ENCODE peak calls at places on chromosomes 1 and 21, in eight cellular contexts. One of them, this sample, is unnamed.

GRCh38 chr21:45747802-45748445 is 104.4 kb downstream of the PCBP3 start:
- DNase-seq in SJSA1: peak
- DNase-seq in brain microvascular endothelial cell: no peak
- DNase-seq in SK-N-SH: peak
- DNase-seq in left lung: no peak
- DNase-seq in Panc1: no peak
- DNase-seq in stomach: no peak
- DNase-seq in aorta: no peak
- DNase-seq in this sample: peak

GRCh38 chr1:2274231-2274967 is 46.3 kb downstream of the SKI start:
- DNase-seq in SJSA1: no peak
- DNase-seq in brain microvascular endothelial cell: no peak
- DNase-seq in SK-N-SH: no peak
- DNase-seq in left lung: peak
- DNase-seq in Panc1: no peak
- DNase-seq in stomach: no peak
- DNase-seq in aorta: no peak
- DNase-seq in this sample: no peak

GRCh38 chr1:94503153-94503552 is 38.4 kb downstream of the F3 start:
- DNase-seq in SJSA1: no peak
- DNase-seq in brain microvascular endothelial cell: no peak
- DNase-seq in SK-N-SH: no peak
- DNase-seq in left lung: no peak
- DNase-seq in Panc1: no peak
- DNase-seq in stomach: no peak
- DNase-seq in aorta: no peak
- DNase-seq in this sample: no peak

GRCh38 chr1:98898901-98899300 is 105.8 kb downstream of the PLPPR5 start:
- DNase-seq in SJSA1: no peak
- DNase-seq in brain microvascular endothelial cell: no peak
- DNase-seq in SK-N-SH: no peak
- DNase-seq in left lung: no peak
- DNase-seq in Panc1: no peak
- DNase-seq in stomach: no peak
- DNase-seq in aorta: no peak
- DNase-seq in this sample: peak

GRCh38 chr1:177800386-177801058 is 169.3 kb downstream of the SEC16B start:
- DNase-seq in SJSA1: no peak
- DNase-seq in brain microvascular endothelial cell: no peak
- DNase-seq in SK-N-SH: no peak
- DNase-seq in left lung: no peak
- DNase-seq in Panc1: no peak
- DNase-seq in stomach: no peak
- DNase-seq in aorta: no peak
- DNase-seq in this sample: no peak

GRCh38 chr1:214445846-214446614 is 105.4 kb downstream of the PTPN14 start:
- DNase-seq in SJSA1: peak
- DNase-seq in brain microvascular endothelial cell: peak
- DNase-seq in SK-N-SH: no peak
- DNase-seq in left lung: no peak
- DNase-seq in Panc1: no peak
- DNase-seq in stomach: no peak
- DNase-seq in aorta: no peak
- DNase-seq in this sample: peak

GRCh38 chr1:33327587-33328325 is 6.9 kb upstream of the A3GALT2 start:
- DNase-seq in SJSA1: no peak
- DNase-seq in brain microvascular endothelial cell: peak
- DNase-seq in SK-N-SH: no peak
- DNase-seq in left lung: no peak
- DNase-seq in Panc1: no peak
- DNase-seq in stomach: peak
- DNase-seq in aorta: peak
- DNase-seq in this sample: peak

GRCh38 chr21:46191686-46192575 is 7.7 kb upstream of the SPATC1L start:
- DNase-seq in SJSA1: no peak
- DNase-seq in brain microvascular endothelial cell: no peak
- DNase-seq in SK-N-SH: no peak
- DNase-seq in left lung: no peak
- DNase-seq in Panc1: no peak
- DNase-seq in stomach: peak
- DNase-seq in aorta: peak
- DNase-seq in this sample: no peak

GRCh38 chr1:31746687-31747086 is 17.5 kb downstream of the ADGRB2 start:
- DNase-seq in SJSA1: no peak
- DNase-seq in brain microvascular endothelial cell: no peak
- DNase-seq in SK-N-SH: no peak
- DNase-seq in left lung: peak
- DNase-seq in Panc1: no peak
- DNase-seq in stomach: no peak
- DNase-seq in aorta: no peak
- DNase-seq in this sample: no peak

DNA sequence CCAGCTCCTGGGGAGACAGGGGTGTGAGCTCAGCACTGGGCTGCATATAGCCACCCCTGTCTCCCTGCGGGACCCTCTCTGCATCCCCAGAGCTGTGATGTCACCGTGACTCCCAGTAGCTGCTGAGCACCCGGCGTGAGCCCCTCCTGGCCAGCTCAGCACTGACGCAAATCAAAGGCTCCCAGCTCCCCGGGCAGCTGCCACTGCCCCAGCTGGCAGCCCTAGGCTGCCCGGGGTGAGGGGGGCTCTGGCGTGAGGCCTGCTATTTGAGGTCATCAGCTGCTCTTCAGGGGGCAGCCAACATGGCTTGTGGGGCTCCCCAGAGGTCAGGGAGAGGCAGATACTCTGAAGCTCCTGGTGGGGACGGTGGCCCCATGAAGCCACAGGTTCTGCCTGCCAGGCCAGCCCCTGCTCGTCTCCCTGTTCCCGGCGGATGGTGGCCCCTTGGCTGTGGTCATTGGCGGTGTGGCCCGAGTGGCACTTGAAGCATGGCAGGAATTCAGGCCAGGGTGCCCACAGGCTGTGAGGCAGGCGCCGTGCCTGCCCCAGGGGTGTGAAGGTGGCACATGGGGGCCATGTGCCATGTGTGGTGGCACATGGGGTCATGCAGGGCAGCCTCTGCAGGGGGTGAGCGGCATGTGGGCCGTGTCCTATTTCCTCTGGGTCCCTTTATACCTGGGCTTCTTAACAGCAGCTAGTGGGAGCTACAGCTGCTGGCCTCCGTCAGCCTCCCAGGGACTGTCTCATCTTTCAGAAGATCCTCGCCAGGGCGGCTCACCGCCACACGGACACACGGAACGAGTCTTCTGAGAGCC is 85.4 kb downstream of the SIK1 start:
- DNase-seq in SJSA1: no peak
- DNase-seq in brain microvascular endothelial cell: peak
- DNase-seq in SK-N-SH: no peak
- DNase-seq in left lung: no peak
- DNase-seq in Panc1: no peak
- DNase-seq in stomach: no peak
- DNase-seq in aorta: no peak
- DNase-seq in this sample: no peak
- H3K4me3 ChIP-seq in SJSA1: no peak
- H3K4me3 ChIP-seq in brain microvascular endothelial cell: no peak
- H3K4me3 ChIP-seq in SK-N-SH: no peak
- H3K4me3 ChIP-seq in left lung: no peak
- H3K4me3 ChIP-seq in Panc1: no peak
- H3K4me3 ChIP-seq in stomach: no peak
- H3K4me3 ChIP-seq in aorta: no peak
- H3K4me3 ChIP-seq in this sample: no peak

DNA sequence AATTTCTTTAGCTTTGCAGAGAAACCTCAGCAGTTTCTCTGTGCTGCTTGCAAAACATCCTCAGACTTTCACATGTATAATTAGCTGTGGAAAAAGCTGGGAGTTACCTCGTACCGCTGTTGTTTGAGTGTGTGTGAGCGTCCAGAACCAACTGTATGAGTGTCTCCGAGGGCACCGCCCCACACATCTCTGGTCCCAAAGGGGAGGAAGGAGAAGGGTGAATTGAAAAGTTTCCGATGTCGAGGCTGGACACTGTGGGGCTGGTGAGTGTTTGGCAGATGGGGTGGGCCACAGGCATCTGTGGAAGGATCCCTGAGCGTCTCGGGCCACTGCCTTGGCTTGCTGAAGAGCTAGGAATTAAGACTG is 1.2 kb downstream of the ATP2B4 start:
- DNase-seq in SJSA1: no peak
- DNase-seq in brain microvascular endothelial cell: no peak
- DNase-seq in SK-N-SH: no peak
- DNase-seq in left lung: no peak
- DNase-seq in Panc1: no peak
- DNase-seq in stomach: peak
- DNase-seq in aorta: peak
- DNase-seq in this sample: no peak
- H3K4me3 ChIP-seq in SJSA1: peak
- H3K4me3 ChIP-seq in brain microvascular endothelial cell: peak
- H3K4me3 ChIP-seq in SK-N-SH: peak
- H3K4me3 ChIP-seq in left lung: peak
- H3K4me3 ChIP-seq in Panc1: peak
- H3K4me3 ChIP-seq in stomach: peak
- H3K4me3 ChIP-seq in aorta: peak
- H3K4me3 ChIP-seq in this sample: peak

GRCh38 chr1:41516168-41516961 is 31.9 kb upstream of the EDN2 start:
- DNase-seq in SJSA1: peak
- DNase-seq in brain microvascular endothelial cell: peak
- DNase-seq in SK-N-SH: peak
- DNase-seq in left lung: peak
- DNase-seq in Panc1: no peak
- DNase-seq in stomach: peak
- DNase-seq in aorta: peak
- DNase-seq in this sample: peak
- H3K4me3 ChIP-seq in SJSA1: no peak
- H3K4me3 ChIP-seq in brain microvascular endothelial cell: peak
- H3K4me3 ChIP-seq in SK-N-SH: peak
- H3K4me3 ChIP-seq in left lung: peak
- H3K4me3 ChIP-seq in Panc1: peak
- H3K4me3 ChIP-seq in stomach: peak
- H3K4me3 ChIP-seq in aorta: no peak
- H3K4me3 ChIP-seq in this sample: peak

DNA sequence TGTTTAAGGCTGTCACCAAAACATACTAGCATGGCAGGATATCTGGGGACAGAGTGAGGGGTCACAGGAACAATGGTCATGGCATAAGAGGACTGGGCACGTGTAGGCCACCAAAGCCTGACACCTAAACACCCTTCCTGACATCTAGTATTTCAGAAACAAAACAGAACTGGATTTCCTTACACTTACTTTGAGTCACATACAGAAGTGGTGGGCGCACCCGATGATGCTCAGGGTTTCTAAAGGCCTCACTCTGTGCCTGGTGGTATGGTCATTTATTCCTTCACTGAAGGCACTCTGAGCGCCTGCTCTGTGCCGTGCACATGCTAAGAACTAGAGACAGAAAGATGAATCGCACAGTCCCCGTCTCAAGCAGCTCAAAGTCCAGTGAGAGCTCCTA is 2.0 kb downstream of the ABCB10 start:
- DNase-seq in SJSA1: no peak
- DNase-seq in brain microvascular endothelial cell: no peak
- DNase-seq in SK-N-SH: no peak
- DNase-seq in left lung: no peak
- DNase-seq in Panc1: no peak
- DNase-seq in stomach: no peak
- DNase-seq in aorta: no peak
- DNase-seq in this sample: no peak
- H3K4me3 ChIP-seq in SJSA1: no peak
- H3K4me3 ChIP-seq in brain microvascular endothelial cell: no peak
- H3K4me3 ChIP-seq in SK-N-SH: no peak
- H3K4me3 ChIP-seq in left lung: no peak
- H3K4me3 ChIP-seq in Panc1: no peak
- H3K4me3 ChIP-seq in stomach: no peak
- H3K4me3 ChIP-seq in aorta: peak
- H3K4me3 ChIP-seq in this sample: no peak

DNA sequence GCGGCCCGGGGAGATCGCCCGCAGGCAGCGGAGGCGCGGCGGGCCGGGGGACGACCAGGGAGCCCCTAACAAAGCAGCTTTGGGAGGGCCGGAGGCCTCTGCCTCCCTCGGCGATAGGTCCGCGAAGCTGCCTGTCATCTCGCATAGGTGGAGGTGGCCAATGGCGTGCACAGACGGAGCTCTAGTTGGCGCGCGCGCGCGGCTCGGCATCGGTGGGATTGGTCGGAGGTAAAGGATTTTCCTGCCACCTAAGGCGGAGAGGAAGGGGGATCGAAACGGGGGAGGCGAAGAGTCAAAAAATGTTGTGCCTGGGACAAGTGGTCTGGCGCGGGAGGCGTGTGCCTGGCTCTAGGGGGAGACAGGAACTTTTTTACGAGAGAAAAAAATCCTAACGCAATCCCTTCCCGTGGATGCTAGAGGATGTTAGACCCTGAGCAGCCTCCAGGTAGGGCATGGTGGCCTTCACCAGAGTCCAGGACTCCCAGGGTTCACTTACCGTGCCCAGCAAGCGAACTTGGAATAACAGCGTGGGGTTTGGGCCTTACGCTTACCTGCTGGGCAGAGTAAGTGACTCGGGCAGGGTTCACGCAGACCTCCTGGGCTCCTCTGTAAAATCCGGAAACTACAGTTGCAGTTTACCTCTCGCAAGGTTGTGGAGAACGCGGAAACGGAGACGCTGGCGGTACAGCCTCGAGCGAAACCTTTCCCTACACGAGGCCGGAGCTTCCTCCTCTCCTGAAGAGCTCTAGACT is 99.9 kb upstream of the SOD1 start:
- DNase-seq in SJSA1: peak
- DNase-seq in brain microvascular endothelial cell: peak
- DNase-seq in SK-N-SH: peak
- DNase-seq in left lung: peak
- DNase-seq in Panc1: no peak
- DNase-seq in stomach: peak
- DNase-seq in aorta: peak
- DNase-seq in this sample: peak
- H3K4me3 ChIP-seq in SJSA1: peak
- H3K4me3 ChIP-seq in brain microvascular endothelial cell: peak
- H3K4me3 ChIP-seq in SK-N-SH: peak
- H3K4me3 ChIP-seq in left lung: peak
- H3K4me3 ChIP-seq in Panc1: peak
- H3K4me3 ChIP-seq in stomach: peak
- H3K4me3 ChIP-seq in aorta: no peak
- H3K4me3 ChIP-seq in this sample: peak

GRCh38 chr1:39615086-39615662 is 24.3 kb downstream of the HEYL start:
- DNase-seq in SJSA1: no peak
- DNase-seq in brain microvascular endothelial cell: no peak
- DNase-seq in SK-N-SH: no peak
- DNase-seq in left lung: no peak
- DNase-seq in Panc1: no peak
- DNase-seq in stomach: no peak
- DNase-seq in aorta: no peak
- DNase-seq in this sample: no peak
- H3K4me3 ChIP-seq in SJSA1: no peak
- H3K4me3 ChIP-seq in brain microvascular endothelial cell: no peak
- H3K4me3 ChIP-seq in SK-N-SH: no peak
- H3K4me3 ChIP-seq in left lung: no peak
- H3K4me3 ChIP-seq in Panc1: no peak
- H3K4me3 ChIP-seq in stomach: no peak
- H3K4me3 ChIP-seq in aorta: no peak
- H3K4me3 ChIP-seq in this sample: no peak